ENCODE peak calls at places on chromosomes 5 and 9, in eight cellular contexts. B, D, Z, K, Y, J, T and X are unnamed samples.

GRCh38 chr9:113579270-113580040 is 115.9 kb downstream of the RGS3 start:
- DNase-seq in T (no peak), Y (no peak), D (no peak), B (no peak), Z (peak; percentile 99), K (no peak), J (peak; percentile 19), X (peak; percentile 47)

GRCh38 chr5:80916661-80917060 is 43.5 kb upstream of the RASGRF2 start:
- DNase-seq in K (no peak), Y (no peak), T (no peak), Z (no peak), B (no peak), D (no peak), J (no peak), X (no peak)

GRCh38 chr5:3030511-3031165 is 279.2 kb upstream of the IRX2 start:
- DNase-seq in K (no peak), Y (no peak), B (no peak), T (no peak), Z (no peak), D (no peak), J (no peak), X (no peak)

GRCh38 chr5:73213566-73213998 is 40.6 kb downstream of the TMEM174 start:
- DNase-seq in J (no peak), B (no peak), K (no peak), Z (peak; percentile 74), D (peak; percentile 53), Y (no peak), T (peak; percentile 44), X (no peak)

GRCh38 chr9:16705121-16705604 is 165.3 kb downstream of the BNC2 start:
- DNase-seq in D (peak; percentile 60), B (no peak), J (no peak), Z (peak; percentile 86), K (no peak), T (peak; percentile 88), Y (peak; percentile 53), X (peak; percentile 17)

GRCh38 chr5:142063878-142064331 is 44.7 kb upstream of the NDFIP1 start:
- DNase-seq in B (no peak), Z (peak; percentile 98), Y (no peak), D (peak; percentile 28), K (no peak), T (peak; percentile 78), J (no peak), X (peak; percentile 99)

GRCh38 chr9:87119328-87119881 is 172.1 kb upstream of the GAS1 start:
- DNase-seq in J (no peak), Y (peak; percentile 58), T (no peak), K (no peak), Z (peak; percentile 21), B (no peak), D (peak; percentile 39), X (no peak)

GRCh38 chr5:78300464-78301045 is 6.1 kb upstream of the AP3B1 start:
- DNase-seq in B (no peak), J (no peak), T (peak; percentile 24), K (no peak), Z (peak; percentile 16), Y (no peak), D (no peak), X (no peak)

GRCh38 chr9:126696091-126696763 is 82.5 kb downstream of the LMX1B start:
- DNase-seq in K (peak; percentile 9), Z (no peak), D (peak; percentile 14), B (no peak), Y (no peak), J (no peak), T (no peak), X (no peak)

GRCh38 chr5:103232393-103232999 is 26.1 kb upstream of the MACIR start:
- DNase-seq in K (no peak), Z (peak; percentile 63), B (no peak), J (no peak), T (peak; percentile 56), Y (peak; percentile 33), D (no peak), X (peak; percentile 12)

GRCh38 chr5:1297243-1297642 is 2.4 kb upstream of the TERT start:
- DNase-seq in Z (peak; percentile 49), T (no peak), Y (no peak), D (no peak), J (no peak), B (no peak), K (no peak), X (no peak)

GRCh38 chr9:94860678-94861588 is 134.4 kb downstream of the AOPEP start:
- DNase-seq in J (peak; percentile 70), D (peak; percentile 43), Y (no peak), B (peak; percentile 47), K (peak; percentile 55), T (no peak), Z (peak; percentile 99), X (no peak)

GRCh38 chr5:129500101-129500500 is 40.0 kb downstream of the ADAMTS19 start:
- DNase-seq in D (no peak), Y (no peak), T (no peak), K (no peak), Z (no peak), J (no peak), B (no peak), X (no peak)

GRCh38 chr5:7364226-7364875 is 31.6 kb upstream of the ADCY2 start:
- DNase-seq in D (no peak), B (no peak), K (no peak), Y (no peak), J (no peak), T (peak; percentile 55), Z (no peak), X (no peak)

GRCh38 chr5:14753947-14754346 is 89.4 kb downstream of the OTULIN start:
- DNase-seq in Z (no peak), J (no peak), D (no peak), B (no peak), Y (no peak), T (no peak), K (no peak), X (no peak)

GRCh38 chr9:36018755-36019720 is 17.7 kb upstream of the RECK start:
- DNase-seq in T (no peak), B (no peak), K (no peak), J (no peak), Y (no peak), D (no peak), Z (no peak), X (no peak)

GRCh38 chr5:135373747-135374515 is 25.1 kb downstream of the MACROH2A1 start:
- DNase-seq in Y (no peak), B (no peak), K (no peak), J (no peak), T (no peak), D (no peak), Z (no peak), X (no peak)

GRCh38 chr5:168085321-168086040 is 206.0 kb upstream of the WWC1 start:
- DNase-seq in Y (no peak), K (no peak), B (no peak), T (no peak), D (no peak), J (no peak), Z (no peak), X (no peak)

GRCh38 chr5:91245871-91246270 is 137.2 kb downstream of the ARRDC3 start:
- DNase-seq in T (no peak), J (no peak), D (no peak), Y (peak; percentile 23), Z (no peak), B (no peak), K (no peak), X (no peak)

GRCh38 chr9:93009337-93010015 is 49.0 kb upstream of the SUSD3 start:
- DNase-seq in K (no peak), T (no peak), B (no peak), Z (no peak), J (no peak), D (no peak), Y (no peak), X (no peak)

GRCh38 chr9:96071245-96072124 is 196.0 kb downstream of the ERCC6L2 start:
- DNase-seq in Y (peak; percentile 66), K (peak; percentile 51), B (no peak), T (peak; percentile 71), Z (peak; percentile 56), D (no peak), J (no peak), X (no peak)

GRCh38 chr5:124301850-124302249 is 444.6 kb downstream of the ZNF608 start:
- DNase-seq in Y (no peak), Z (peak; percentile 62), D (no peak), J (no peak), B (no peak), K (no peak), T (no peak), X (no peak)

GRCh38 chr5:163408311-163408923 is 29.0 kb upstream of the CCNG1 start:
- DNase-seq in D (peak; percentile 47), T (peak; percentile 78), K (no peak), B (peak; percentile 20), J (peak; percentile 7), Y (peak; percentile 80), Z (peak; percentile 72), X (peak; percentile 81)

GRCh38 chr5:370959-371810 is 49.7 kb downstream of the AHRR start:
- DNase-seq in J (peak; percentile 0), T (no peak), Y (no peak), K (no peak), D (peak; percentile 16), Z (no peak), B (no peak), X (no peak)

GRCh38 chr5:16721151-16722102 is 104.6 kb upstream of the RETREG1 start:
- DNase-seq in B (no peak), T (no peak), J (no peak), K (no peak), D (no peak), Y (no peak), Z (peak; percentile 59), X (no peak)

GRCh38 chr9:73548201-73548600 is 396.5 kb downstream of the ANXA1 start:
- DNase-seq in J (no peak), K (no peak), Y (no peak), D (no peak), Z (peak; percentile 24), T (no peak), B (no peak), X (peak; percentile 60)

GRCh38 chr5:126961702-126962101 is 68.7 kb downstream of the MARCHF3 start:
- DNase-seq in B (no peak), J (no peak), K (no peak), Y (peak; percentile 65), D (no peak), T (no peak), Z (no peak), X (no peak)

GRCh38 chr5:173615884-173616576 is 420 bp downstream of the BOD1 start:
- DNase-seq in B (peak; percentile 44), Z (peak; percentile 83), K (peak; percentile 49), D (peak; percentile 53), T (peak; percentile 87), Y (peak; percentile 86), J (peak; percentile 65), X (peak; percentile 69)

GRCh38 chr5:176700239-176700847 is 53.1 kb downstream of the TSPAN17 start:
- DNase-seq in Z (no peak), J (no peak), T (peak; percentile 70), Y (no peak), K (no peak), B (no peak), D (no peak), X (peak; percentile 29)

GRCh38 chr9:117021881-117022280 is 334.8 kb downstream of the TRIM32 start:
- DNase-seq in Y (no peak), J (no peak), B (no peak), D (no peak), T (no peak), K (no peak), Z (no peak), X (no peak)

GRCh38 chr9:111807197-111807596 is 12.5 kb upstream of the SHOC1 start:
- DNase-seq in J (no peak), K (no peak), Y (no peak), D (no peak), T (no peak), B (no peak), Z (no peak), X (no peak)

GRCh38 chr9:28249424-28249823 is 676.1 kb upstream of the C9orf72 start:
- DNase-seq in T (no peak), K (no peak), J (no peak), B (no peak), Z (no peak), Y (no peak), D (no peak), X (no peak)

GRCh38 chr5:130762031-130762430 is 403.0 kb downstream of the HINT1 start:
- DNase-seq in Y (no peak), K (no peak), T (no peak), J (no peak), D (no peak), B (no peak), Z (no peak), X (no peak)

GRCh38 chr5:59766394-59766793 is 127.1 kb downstream of the PDE4D start:
- DNase-seq in B (no peak), D (no peak), J (no peak), Y (no peak), T (no peak), K (no peak), Z (peak; percentile 62), X (no peak)